ENCODE peak calls at places on chromosomes 11 and 22, in ten cellular contexts. R is prostate gland, G is fibroblast of lung, X is body of pancreas, D is pancreas, I is endothelial cell, H is neural progenitor cell, Y is left lung, T is ovary, P is neural crest cell. U is an unnamed sample.

GRCh38 chr22:35230839-35231584 is 26.3 kb upstream of the HMGXB4 start:
- DNase-seq in R (no peak), G (no peak), X (no peak), D (no peak), I (no peak), H (no peak), Y (no peak), T (no peak), P (no peak), U (no peak)

GRCh38 chr11:77776455-77776854 is 44.1 kb downstream of the RSF1 start:
- DNase-seq in R (no peak), G (peak; percentile 39), X (no peak), D (no peak), I (no peak), H (no peak), Y (no peak), T (no peak), P (no peak), U (no peak)

GRCh38 chr11:7160814-7161489 is 72.2 kb downstream of the RBMXL2 start:
- DNase-seq in R (no peak), G (no peak), X (no peak), D (no peak), I (no peak), H (no peak), Y (no peak), T (no peak), P (no peak), U (no peak)

GRCh38 chr11:46107408-46107718 is 13.9 kb downstream of the PHF21A start:
- DNase-seq in R (no peak), G (no peak), X (no peak), D (no peak), I (no peak), H (no peak), Y (no peak), T (no peak), P (no peak), U (no peak)

GRCh38 chr11:46889689-46890475 is 28.5 kb downstream of the LRP4 start:
- DNase-seq in R (peak; percentile 76), G (peak; percentile 79), X (peak; percentile 84), D (peak; percentile 80), I (peak; percentile 79), H (peak; percentile 82), Y (peak; percentile 58), T (peak; percentile 83), P (peak; percentile 81), U (peak; percentile 84)

GRCh38 chr11:17208257-17208999 is 642 bp upstream of the PIK3C2A start:
- DNase-seq in R (peak; percentile 72), G (peak; percentile 68), X (peak; percentile 69), D (peak; percentile 68), I (peak; percentile 63), H (peak; percentile 86), Y (peak; percentile 62), T (peak; percentile 66), P (no peak), U (peak; percentile 73)

GRCh38 chr11:57339305-57339704 is 1.2 kb downstream of the P2RX3 start:
- DNase-seq in R (no peak), G (no peak), X (no peak), D (no peak), I (peak; percentile 37), H (no peak), Y (no peak), T (no peak), P (no peak), U (no peak)

GRCh38 chr11:75264356-75264755 is 23.8 kb downstream of the TPBGL start:
- DNase-seq in R (no peak), G (no peak), X (no peak), D (no peak), I (no peak), H (peak; percentile 1), Y (peak; percentile 4), T (no peak), P (no peak), U (no peak)

GRCh38 chr22:48957311-48957986 is 870.2 kb downstream of the BRD1 start:
- DNase-seq in R (peak; percentile 2), G (no peak), X (no peak), D (peak; percentile 3), I (no peak), H (no peak), Y (no peak), T (no peak), P (no peak), U (no peak)

GRCh38 chr22:42805016-42805997 is 51.8 kb downstream of the ARFGAP3 start:
- DNase-seq in R (peak; percentile 89), G (no peak), X (peak; percentile 54), D (peak; percentile 58), I (no peak), H (peak; percentile 34), Y (no peak), T (no peak), P (no peak), U (no peak)

GRCh38 chr11:57641426-57641825 is 8.3 kb downstream of the YPEL4 start:
- DNase-seq in R (no peak), G (peak; percentile 78), X (no peak), D (no peak), I (no peak), H (peak; percentile 60), Y (no peak), T (no peak), P (no peak), U (peak; percentile 80)

GRCh38 chr11:14908214-14908880 is 16.3 kb upstream of the CYP2R1 start:
- DNase-seq in R (peak; percentile 30), G (peak; percentile 59), X (peak; percentile 26), D (peak; percentile 30), I (no peak), H (peak; percentile 61), Y (no peak), T (no peak), P (no peak), U (peak; percentile 45)

GRCh38 chr11:117923275-117923674 is 5.9 kb downstream of the TMPRSS13 start:
- DNase-seq in R (no peak), G (no peak), X (no peak), D (no peak), I (no peak), H (no peak), Y (no peak), T (no peak), P (no peak), U (no peak)

GRCh38 chr11:120073196-120073595 is 64.7 kb downstream of the TRIM29 start:
- DNase-seq in R (no peak), G (no peak), X (no peak), D (no peak), I (no peak), H (no peak), Y (no peak), T (no peak), P (no peak), U (no peak)

GRCh38 chr22:49197500-49197899 is 630.2 kb downstream of the BRD1 start:
- DNase-seq in R (no peak), G (no peak), X (no peak), D (no peak), I (no peak), H (peak; percentile 48), Y (peak; percentile 24), T (no peak), P (no peak), U (no peak)

GRCh38 chr22:20206709-20207215 is 55.9 kb upstream of the CCDC188 start:
- DNase-seq in R (no peak), G (peak; percentile 31), X (peak; percentile 27), D (peak; percentile 37), I (no peak), H (no peak), Y (peak; percentile 66), T (no peak), P (no peak), U (no peak)

GRCh38 chr11:74002832-74003231 is 6.1 kb downstream of the UCP3 start:
- DNase-seq in R (no peak), G (no peak), X (no peak), D (no peak), I (no peak), H (no peak), Y (no peak), T (no peak), P (no peak), U (no peak)

GRCh38 chr22:39292561-39293074 is 26.8 kb downstream of the RPL3 start:
- DNase-seq in R (peak; percentile 88), G (peak; percentile 86), X (peak; percentile 92), D (peak; percentile 95), I (peak; percentile 39), H (peak; percentile 77), Y (peak; percentile 95), T (peak; percentile 89), P (peak; percentile 34), U (no peak)

GRCh38 chr22:43828711-43829447 is 16.8 kb upstream of the EFCAB6 start:
- DNase-seq in R (no peak), G (peak; percentile 98), X (no peak), D (no peak), I (no peak), H (no peak), Y (peak; percentile 33), T (peak; percentile 55), P (no peak), U (no peak)
- TF ChIP-seq CTCF in R (no peak), G (peak; percentile 27), X (no peak), D (no peak), I (no peak), H (peak; percentile 22), Y (no peak), T (no peak), P (no peak), U (no peak)

GRCh38 chr11:66868726-66869291 is 11.9 kb downstream of the LRFN4 start:
- DNase-seq in R (no peak), G (no peak), X (peak; percentile 81), D (peak; percentile 77), I (peak; percentile 82), H (peak; percentile 86), Y (no peak), T (no peak), P (no peak), U (peak; percentile 95)
- TF ChIP-seq CTCF in R (no peak), G (no peak), X (peak; percentile 71), D (peak; percentile 33), I (peak; percentile 66), H (peak; percentile 67), Y (peak; percentile 30), T (no peak), P (peak; percentile 56), U (peak; percentile 77)

GRCh38 chr11:103897156-103897555 is 139.3 kb upstream of the DDI1 start:
- DNase-seq in R (no peak), G (no peak), X (no peak), D (no peak), I (no peak), H (no peak), Y (no peak), T (no peak), P (no peak), U (no peak)
- TF ChIP-seq CTCF in R (no peak), G (no peak), X (no peak), D (no peak), I (no peak), H (no peak), Y (no peak), T (no peak), P (no peak), U (no peak)

DNA sequence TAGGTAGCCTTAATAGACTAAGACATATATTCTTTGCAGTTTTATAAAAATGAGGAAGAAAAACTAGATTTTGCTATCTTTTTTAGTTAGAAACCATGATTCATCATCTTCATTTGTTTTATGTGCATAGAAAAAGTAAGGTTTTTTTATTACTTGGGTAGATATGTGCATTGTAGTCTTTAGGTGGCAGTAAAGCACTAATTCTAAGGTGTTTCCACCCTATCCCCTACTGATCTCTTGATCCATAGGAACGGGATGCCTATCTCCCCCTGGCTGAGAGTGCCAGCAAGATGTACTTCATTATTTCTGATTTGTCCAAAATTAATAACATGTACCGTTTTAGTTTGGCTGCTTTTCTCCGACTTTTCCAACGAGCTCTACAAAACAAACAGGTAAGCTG is 148.1 kb downstream of the DYNC2H1 start:
- DNase-seq in R (no peak), G (peak; percentile 19), X (no peak), D (no peak), I (no peak), H (peak; percentile 14), Y (no peak), T (no peak), P (no peak), U (no peak)
- TF ChIP-seq CTCF in R (no peak), G (no peak), X (no peak), D (no peak), I (no peak), H (peak; percentile 48), Y (no peak), T (no peak), P (peak; percentile 62), U (no peak)